ENCODE peak calls at places on chromosome 13, in ten cellular contexts. H is small intestine; S is PC-3; M is upper lobe of right lung; Q is CD8-positive, alpha-beta memory T cell; B is uterus; X is adrenal gland; Z is cardiac muscle cell; P is DND-41; K is tibial nerve. R is an unnamed sample. For H3K4me1, the result is how much of the 10 kb centered on the place peaks cover.

GRCh38 chr13:114053026-114053425 is 79.2 kb upstream of the C13orf46 start:
- DNase-seq in H (no peak), S (no peak), M (no peak), Q (no peak), B (no peak), X (no peak), Z (peak), P (no peak), K (no peak), R (no peak)

GRCh38 chr13:114148521-114148855 is 16.1 kb upstream of the RASA3 start:
- DNase-seq in H (peak), S (no peak), M (peak), Q (peak), B (no peak), X (no peak), Z (no peak), P (peak), K (no peak), R (peak)

GRCh38 chr13:111845621-111846351 is 221.2 kb upstream of the SOX1 start:
- DNase-seq in H (no peak), S (no peak), M (no peak), Q (no peak), B (no peak), X (no peak), Z (no peak), P (no peak), K (no peak), R (no peak)

GRCh38 chr13:48827709-48828108 is 148.0 kb upstream of the FNDC3A start:
- DNase-seq in H (no peak), S (no peak), M (no peak), Q (no peak), B (no peak), X (no peak), Z (no peak), P (no peak), K (no peak), R (no peak)

GRCh38 chr13:72304121-72304745 is 423.2 kb downstream of the MZT1 start:
- DNase-seq in H (no peak), S (no peak), M (no peak), Q (no peak), B (no peak), X (no peak), Z (peak), P (no peak), K (no peak), R (no peak)

GRCh38 chr13:85616275-85616674 is 182.9 kb downstream of the SLITRK6 start:
- DNase-seq in H (no peak), S (peak), M (no peak), Q (no peak), B (no peak), X (no peak), Z (no peak), P (no peak), K (no peak), R (no peak)

GRCh38 chr13:30373727-30374126 is 48.6 kb upstream of the UBE2L5 start:
- DNase-seq in H (no peak), S (no peak), M (no peak), Q (peak), B (no peak), X (no peak), Z (no peak), P (peak), K (no peak), R (no peak)

GRCh38 chr13:95083758-95084157 is 217.5 kb downstream of the ABCC4 start:
- DNase-seq in H (no peak), S (peak), M (no peak), Q (no peak), B (no peak), X (no peak), Z (peak), P (no peak), K (no peak), R (no peak)

GRCh38 chr13:60329221-60329983 is 67.6 kb upstream of the TDRD3 start:
- DNase-seq in H (peak), S (peak), M (peak), Q (peak), B (no peak), X (peak), Z (peak), P (peak), K (no peak), R (no peak)

GRCh38 chr13:111429064-111429558 is 108.7 kb downstream of the TEX29 start:
- DNase-seq in H (peak), S (peak), M (no peak), Q (no peak), B (no peak), X (peak), Z (peak), P (peak), K (peak), R (no peak)

GRCh38 chr13:113176292-113176691 is 17.8 kb downstream of the PROZ start:
- DNase-seq in H (no peak), S (no peak), M (no peak), Q (peak), B (no peak), X (no peak), Z (no peak), P (no peak), K (no peak), R (peak)

GRCh38 chr13:59446391-59446790 is 717.3 kb downstream of the DIAPH3 start:
- DNase-seq in H (no peak), S (no peak), M (no peak), Q (no peak), B (no peak), X (no peak), Z (no peak), P (no peak), K (no peak), R (no peak)

GRCh38 chr13:28267495-28267894 is 129.2 kb downstream of the PAN3 start:
- DNase-seq in H (no peak), S (no peak), M (no peak), Q (no peak), B (no peak), X (no peak), Z (no peak), P (no peak), K (no peak), R (no peak)

GRCh38 chr13:108779308-108779707 is 149.9 kb downstream of the MYO16 start:
- DNase-seq in H (no peak), S (no peak), M (no peak), Q (no peak), B (no peak), X (no peak), Z (no peak), P (no peak), K (no peak), R (no peak)
- H3K27ac ChIP-seq in H (no peak), S (no peak), M (no peak), Q (no peak), B (no peak), X (no peak), Z (no peak), P (no peak), K (no peak), R (no peak)

DNA sequence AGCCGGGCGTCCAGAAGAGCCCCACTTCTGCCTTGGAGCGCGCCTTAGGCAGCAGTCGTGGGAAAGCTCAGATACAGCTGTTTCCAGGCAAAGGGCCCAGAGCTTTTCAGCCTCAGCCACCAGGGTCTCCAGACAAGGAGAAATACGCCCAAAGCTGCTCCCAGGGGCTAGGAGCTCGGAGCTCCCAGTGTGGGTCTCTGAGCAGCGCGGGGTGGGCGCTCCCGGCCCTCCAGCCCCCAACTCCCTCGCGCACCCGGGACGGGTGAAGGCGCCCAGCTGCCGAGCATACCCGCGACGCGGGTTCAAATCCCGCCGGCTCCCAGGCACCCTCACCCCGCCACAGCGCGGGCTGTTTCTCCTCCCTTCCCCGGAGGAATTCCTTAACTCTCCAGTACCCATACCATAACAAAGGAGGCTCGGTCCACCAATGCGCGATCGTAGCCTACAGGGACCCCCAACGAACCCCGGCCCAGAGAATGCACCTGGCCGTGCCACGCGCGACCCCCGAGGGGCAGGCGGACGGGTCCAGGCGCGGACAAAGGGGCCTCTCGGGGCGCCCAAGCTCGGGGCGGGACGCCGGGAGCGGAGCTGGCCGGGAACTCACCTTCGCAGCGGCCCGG is 507 bp downstream of the COL4A1 start:
- DNase-seq in H (no peak), S (no peak), M (no peak), Q (no peak), B (peak), X (no peak), Z (peak), P (no peak), K (no peak), R (no peak)
- H3K4me1 ChIP-seq in H (under half), S (under half), M (under half), Q (under half), B (under half), X (under half), Z (under half), P (under half), K (under half), R (under half)

GRCh38 chr13:66951426-66951825 is 278.7 kb downstream of the PCDH9 start:
- DNase-seq in H (no peak), S (no peak), M (no peak), Q (no peak), B (no peak), X (no peak), Z (no peak), P (no peak), K (no peak), R (no peak)

GRCh38 chr13:66952507-66952906 is 277.6 kb downstream of the PCDH9 start:
- DNase-seq in H (no peak), S (no peak), M (no peak), Q (no peak), B (no peak), X (no peak), Z (no peak), P (no peak), K (no peak), R (no peak)

GRCh38 chr13:66948910-66949309 is 281.2 kb downstream of the PCDH9 start:
- DNase-seq in H (no peak), S (no peak), M (no peak), Q (no peak), B (no peak), X (no peak), Z (no peak), P (no peak), K (no peak), R (no peak)

GRCh38 chr13:66950666-66951065 is 279.5 kb downstream of the PCDH9 start:
- DNase-seq in H (no peak), S (no peak), M (no peak), Q (no peak), B (no peak), X (no peak), Z (no peak), P (no peak), K (no peak), R (no peak)
- H3K27ac ChIP-seq in H (no peak), S (no peak), M (no peak), Q (no peak), B (no peak), X (no peak), Z (no peak), P (no peak), K (no peak), R (no peak)

GRCh38 chr13:77319536-77319935 is 7.4 kb downstream of the MYCBP2 start:
- DNase-seq in H (no peak), S (no peak), M (no peak), Q (no peak), B (no peak), X (no peak), Z (no peak), P (no peak), K (no peak), R (no peak)
- H3K4me1 ChIP-seq in H (under half), S (under half), M (under half), Q (half or more), B (under half), X (under half), Z (under half), P (under half), K (under half), R (half or more)

DNA sequence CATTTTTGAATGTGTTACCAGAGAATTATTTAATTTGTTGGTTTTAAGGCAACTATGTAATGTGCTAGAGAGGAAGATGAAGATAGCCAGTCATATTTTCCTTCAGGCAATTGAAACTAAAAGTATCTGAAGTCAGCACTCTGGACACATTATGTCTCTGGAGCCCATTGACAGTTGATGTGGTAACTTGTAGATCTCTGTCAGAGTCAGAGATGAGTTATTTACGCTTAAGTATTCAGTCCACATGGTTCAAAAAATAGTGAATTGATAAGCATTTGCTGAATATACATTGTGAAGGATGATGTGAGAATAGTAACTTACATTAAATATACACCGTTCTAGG is 2.1 kb downstream of the ZMYM2 start:
- DNase-seq in H (peak), S (no peak), M (no peak), Q (no peak), B (no peak), X (no peak), Z (peak), P (no peak), K (no peak), R (no peak)
- H3K27ac ChIP-seq in H (no peak), S (no peak), M (no peak), Q (no peak), B (no peak), X (no peak), Z (peak), P (peak), K (no peak), R (peak)

DNA sequence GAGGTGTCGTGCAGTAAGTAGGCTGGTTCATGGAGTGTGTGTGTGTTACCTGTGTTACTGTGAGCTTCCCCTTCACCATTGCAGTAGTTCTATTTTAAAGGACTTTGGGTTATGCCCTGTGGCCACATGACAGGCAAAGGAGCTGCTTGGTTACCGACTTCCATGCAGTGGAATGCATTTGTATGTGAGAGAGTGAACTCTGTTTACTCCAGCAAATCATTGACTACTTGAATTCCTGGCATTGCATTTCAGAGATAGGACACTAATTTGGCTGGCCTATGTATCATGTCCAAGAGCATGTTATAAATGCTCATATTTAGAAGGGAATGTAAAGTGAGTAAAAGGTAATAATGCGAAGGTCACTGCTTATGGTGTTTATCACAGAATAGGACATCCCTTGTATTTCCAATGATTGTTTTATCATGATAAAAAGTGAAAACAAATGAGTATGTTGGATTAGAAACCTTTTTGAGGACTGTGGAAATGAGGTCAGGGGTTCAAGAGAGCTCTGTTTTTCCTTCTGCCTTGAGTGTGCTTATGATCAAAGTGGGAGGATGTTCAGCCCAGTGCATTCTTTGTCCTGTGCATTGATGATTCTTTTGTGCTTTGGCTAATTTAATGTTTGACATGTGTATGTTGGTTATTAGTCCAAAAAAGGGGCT is 156.5 kb downstream of the LMO7 start:
- DNase-seq in H (peak), S (no peak), M (no peak), Q (no peak), B (no peak), X (no peak), Z (peak), P (no peak), K (no peak), R (no peak)
- H3K4me1 ChIP-seq in H (under half), S (under half), M (under half), Q (under half), B (under half), X (under half), Z (under half), P (under half), K (under half), R (under half)

R was measured in CD4-positive, CD25-positive, alpha-beta regulatory T cell.